ENCODE peak calls at places on chromosomes 6 and 20, in four cellular contexts. S is GM12878, E is HepG2, D is H1. Z is an unnamed sample.

GRCh38 chr6:158894192-158894591 is 75.0 kb upstream of the EZR start:
- DNase-seq in S (no peak), E (no peak), D (no peak), Z (peak)

GRCh38 chr6:105272783-105273182 is 93.0 kb upstream of the POPDC3 start:
- DNase-seq in D (no peak), E (peak), S (no peak), Z (no peak)

GRCh38 chr20:4179545-4179944 is 164.2 kb upstream of the RNF24 start:
- DNase-seq in S (no peak), E (no peak), D (no peak), Z (no peak)

GRCh38 chr6:90338409-90338808 is 41.8 kb upstream of the BACH2 start:
- DNase-seq in E (no peak), D (no peak), S (no peak), Z (no peak)

GRCh38 chr6:35213824-35214756 is at the start of gene SCUBE3:
- DNase-seq in E (no peak), D (peak), S (no peak), Z (no peak)

GRCh38 chr20:574297-574942 is 30.8 kb upstream of the CSNK2A1 start:
- DNase-seq in E (no peak), D (peak), S (no peak), Z (peak)

GRCh38 chr6:146545608-146546007 is 2.0 kb downstream of the RAB32 start:
- DNase-seq in D (no peak), E (no peak), S (no peak), Z (no peak)

GRCh38 chr20:50292324-50293243 is 102.0 kb downstream of the CEBPB start:
- DNase-seq in S (no peak), E (peak), D (no peak), Z (no peak)

GRCh38 chr20:3013771-3014170 is 29.7 kb upstream of the GNRH2 start:
- DNase-seq in E (no peak), D (no peak), S (no peak), Z (no peak)

GRCh38 chr6:144053601-144054000 is 41.8 kb downstream of the SF3B5 start:
- DNase-seq in S (no peak), E (no peak), D (no peak), Z (no peak)

GRCh38 chr20:49276895-49277785 is 717 bp downstream of the ZNFX1 start:
- DNase-seq in S (no peak), E (no peak), D (no peak), Z (no peak)

GRCh38 chr6:127794405-127794804 is 106.5 kb downstream of the THEMIS start:
- DNase-seq in D (no peak), S (no peak), E (no peak), Z (no peak)

GRCh38 chr6:35139924-35140524 is 1.1 kb downstream of the TCP11 start:
- DNase-seq in E (peak), S (peak), D (peak), Z (peak)

GRCh38 chr6:70133246-70133645 is 169.6 kb downstream of the COL9A1 start:
- DNase-seq in E (no peak), D (no peak), S (no peak), Z (no peak)

GRCh38 chr6:147322299-147323162 is 118.3 kb downstream of the STXBP5 start:
- DNase-seq in D (no peak), S (peak), E (no peak), Z (no peak)

GRCh38 chr20:50327666-50328065 is 137.0 kb downstream of the CEBPB start:
- DNase-seq in S (no peak), E (no peak), D (no peak), Z (no peak)

GRCh38 chr6:135604035-135604865 is 106.7 kb upstream of the AHI1 start:
- DNase-seq in D (no peak), S (no peak), E (no peak), Z (no peak)

GRCh38 chr6:18343741-18344140 is 43.4 kb upstream of the RNF144B start:
- DNase-seq in D (no peak), S (no peak), E (no peak), Z (no peak)

GRCh38 chr20:47607208-47607613 is 105.5 kb downstream of the NCOA3 start:
- DNase-seq in S (no peak), D (no peak), E (no peak), Z (no peak)

GRCh38 chr6:166010136-166010535 is 157.5 kb downstream of the TBXT start:
- DNase-seq in E (no peak), D (no peak), S (no peak), Z (no peak)

GRCh38 chr6:88165877-88166492 is at the start of gene CNR1:
- DNase-seq in D (peak), E (no peak), S (no peak), Z (no peak)

GRCh38 chr6:88168362-88168761 is 2.2 kb upstream of the CNR1 start:
- DNase-seq in S (no peak), D (no peak), E (no peak), Z (no peak)

GRCh38 chr6:88166901-88167624 is 916 bp upstream of the CNR1 start:
- DNase-seq in D (peak), S (no peak), E (no peak), Z (no peak)

GRCh38 chr6:88166493-88166900 is 350 bp upstream of the CNR1 start:
- DNase-seq in S (no peak), E (no peak), D (no peak), Z (no peak)

GRCh38 chr6:88167625-88167937 is 1.4 kb upstream of the CNR1 start:
- DNase-seq in D (no peak), E (no peak), S (no peak), Z (no peak)
- H3K9ac ChIP-seq in D (no peak), E (no peak), S (no peak), Z (no peak)

GRCh38 chr6:167679137-167679736 is 147.5 kb upstream of the AFDN start:
- DNase-seq in E (no peak), S (no peak), D (no peak), Z (no peak)

GRCh38 chr6:167676000-167676665 is 150.6 kb upstream of the AFDN start:
- DNase-seq in E (peak), D (no peak), S (no peak), Z (no peak)

GRCh38 chr6:167677422-167677789 is 149.3 kb upstream of the AFDN start:
- DNase-seq in E (no peak), S (no peak), D (no peak), Z (no peak)

GRCh38 chr6:167678102-167679101 is 148.3 kb upstream of the AFDN start:
- DNase-seq in S (no peak), E (peak), D (peak), Z (no peak)

GRCh38 chr6:167676666-167677421 is 149.9 kb upstream of the AFDN start:
- DNase-seq in D (no peak), E (peak), S (no peak), Z (no peak)
- TF ChIP-seq SUZ12 in D (no peak), E (no peak), S (no peak), Z (no peak)

GRCh38 chr20:35709269-35709668 is 10.1 kb downstream of the ROMO1 start:
- DNase-seq in E (no peak), S (no peak), D (no peak), Z (no peak)

GRCh38 chr20:35711588-35712209 is 12.5 kb downstream of the ROMO1 start:
- DNase-seq in E (no peak), S (no peak), D (peak), Z (no peak)

GRCh38 chr20:35710039-35710438 is 10.8 kb downstream of the ROMO1 start:
- DNase-seq in D (no peak), S (no peak), E (no peak), Z (no peak)

GRCh38 chr20:35710884-35711587 is 11.8 kb downstream of the ROMO1 start:
- DNase-seq in E (no peak), D (no peak), S (no peak), Z (no peak)

DNA sequence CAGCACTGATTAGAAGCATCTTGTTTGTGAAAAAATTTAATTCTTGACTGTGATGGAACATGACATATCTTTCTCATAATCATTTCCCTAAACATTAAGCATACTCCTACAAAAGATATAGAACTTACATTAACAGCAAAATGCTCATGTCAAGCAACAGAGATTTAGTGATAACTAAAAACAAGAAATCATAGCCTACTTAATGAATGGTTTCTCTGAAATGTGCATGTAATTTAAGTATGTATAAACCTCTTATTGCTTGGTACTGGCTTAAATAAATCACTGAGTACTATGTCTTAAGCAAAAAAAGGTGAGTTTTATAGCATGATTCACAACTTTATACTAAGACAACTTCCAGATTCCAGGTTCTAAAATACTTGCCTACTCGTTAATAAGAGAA is 9.3 kb downstream of the ROMO1 start:
- DNase-seq in S (no peak), E (no peak), D (no peak), Z (no peak)
- H3K9ac ChIP-seq in S (no peak), E (no peak), D (no peak), Z (no peak)

DNA sequence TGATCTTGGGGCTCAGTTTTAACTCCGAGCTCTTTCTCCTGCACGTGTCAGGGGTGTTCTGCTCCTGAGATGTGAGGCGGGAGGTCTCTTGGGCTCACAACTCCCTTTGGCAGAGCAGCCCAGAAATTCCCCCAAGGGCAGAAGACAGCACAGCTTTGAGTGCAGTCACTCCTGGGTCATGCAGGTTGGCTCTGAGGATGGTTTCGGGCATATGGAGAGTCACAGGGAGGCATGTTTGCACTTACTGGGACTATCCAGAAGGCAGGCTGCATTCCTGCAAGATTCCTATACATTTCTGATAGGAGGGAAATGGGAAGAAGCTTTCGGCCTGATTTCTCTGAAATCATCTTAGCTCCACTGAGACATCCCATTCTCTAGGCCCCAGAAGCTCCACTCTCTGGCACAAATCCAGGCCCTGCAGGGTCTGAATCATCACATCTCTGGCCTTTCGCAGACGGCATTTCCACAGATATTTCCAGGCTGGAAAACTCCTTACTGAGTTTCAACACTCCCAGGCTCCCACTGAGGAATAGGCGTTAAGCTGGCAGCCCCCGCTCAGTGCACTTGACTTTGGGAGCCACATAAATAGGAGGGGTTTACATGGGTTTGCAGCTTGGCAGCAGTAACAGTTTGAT is 39.8 kb downstream of the AGPAT4 start:
- DNase-seq in E (no peak), D (peak), S (no peak), Z (no peak)
- TF ChIP-seq SUZ12 in E (no peak), D (no peak), S (no peak), Z (no peak)

DNA sequence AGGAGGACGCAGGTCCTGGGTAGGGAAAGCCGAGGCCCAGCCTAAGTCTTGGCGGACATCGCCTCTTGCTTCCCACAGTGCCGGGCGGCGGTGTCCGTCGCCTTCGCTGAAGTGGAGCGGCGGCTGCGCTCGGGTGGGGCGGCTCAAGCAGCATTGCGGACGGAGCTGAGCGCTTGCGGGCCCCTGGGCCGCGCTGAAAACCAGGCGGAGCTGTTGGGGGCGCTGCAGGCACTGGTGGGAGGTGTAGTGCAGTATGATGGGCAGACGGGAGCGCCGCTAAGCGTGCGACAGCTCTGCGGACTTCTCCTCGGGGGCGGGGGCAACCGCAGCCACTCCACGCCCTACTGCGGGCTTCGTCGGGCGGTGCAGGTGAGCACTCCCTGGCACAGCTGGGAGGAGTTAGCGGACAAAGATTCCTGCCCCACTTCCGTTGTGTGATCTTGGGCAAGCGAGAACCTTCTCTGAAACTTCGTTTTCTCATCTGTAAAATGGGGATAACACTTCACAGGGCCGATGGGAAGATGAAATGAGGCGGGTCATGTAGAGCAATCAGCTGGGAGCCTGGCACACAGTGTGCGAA is 4.3 kb downstream of the PRSS16 start:
- DNase-seq in E (no peak), D (peak), S (peak), Z (peak)
- H3K9ac ChIP-seq in E (no peak), D (no peak), S (peak), Z (peak)

GRCh38 chr6:150325093-150325772 is 43.6 kb upstream of the IYD start:
- DNase-seq in D (no peak), S (no peak), E (no peak), Z (no peak)

GRCh38 chr6:150323205-150323604 is 45.6 kb upstream of the IYD start:
- DNase-seq in S (no peak), E (no peak), D (no peak), Z (no peak)

GRCh38 chr6:150324044-150324443 is 44.8 kb upstream of the IYD start:
- DNase-seq in D (no peak), S (no peak), E (no peak), Z (no peak)

GRCh38 chr6:150328744-150329400 is 39.9 kb upstream of the IYD start:
- DNase-seq in S (no peak), E (no peak), D (no peak), Z (no peak)

GRCh38 chr6:150327117-150327774 is 41.6 kb upstream of the IYD start:
- DNase-seq in S (no peak), E (no peak), D (no peak), Z (no peak)
- TF ChIP-seq SUZ12 in S (no peak), E (no peak), D (no peak), Z (no peak)

DNA sequence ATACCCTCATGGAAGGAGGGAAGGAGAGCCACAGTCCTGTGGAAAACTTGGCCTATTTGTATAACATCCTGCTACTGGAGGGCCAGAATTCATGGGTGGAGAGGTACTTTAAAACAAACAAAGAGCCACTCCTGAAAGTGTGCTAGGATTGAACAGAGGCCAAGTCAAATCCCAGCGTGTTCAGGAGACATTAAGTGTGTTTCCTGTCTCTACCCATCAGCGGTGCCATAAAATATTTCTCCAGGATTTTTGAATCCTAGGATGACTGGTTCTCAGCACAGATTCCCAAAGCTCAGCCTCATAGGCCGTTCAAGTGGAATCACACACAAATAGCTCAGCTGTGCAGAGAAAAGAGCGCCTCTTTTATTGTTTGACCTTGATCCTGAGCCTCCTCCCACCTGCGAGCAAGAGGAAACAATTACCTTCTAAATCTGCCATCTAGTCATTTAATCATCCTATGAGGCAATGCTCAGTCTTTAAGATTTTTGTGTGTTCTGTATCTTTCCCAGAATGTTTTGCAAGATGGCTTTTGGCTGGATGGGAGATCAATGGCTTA is 31.8 kb upstream of the RALGAPA2 start:
- DNase-seq in S (no peak), E (peak), D (no peak), Z (no peak)
- H3K9ac ChIP-seq in S (no peak), E (peak), D (no peak), Z (no peak)

GRCh38 chr6:101700655-101701054 is 307.1 kb downstream of the GRIK2 start:
- DNase-seq in E (no peak), D (no peak), S (no peak), Z (no peak)
- TF ChIP-seq SUZ12 in E (no peak), D (no peak), S (no peak), Z (no peak)

DNA sequence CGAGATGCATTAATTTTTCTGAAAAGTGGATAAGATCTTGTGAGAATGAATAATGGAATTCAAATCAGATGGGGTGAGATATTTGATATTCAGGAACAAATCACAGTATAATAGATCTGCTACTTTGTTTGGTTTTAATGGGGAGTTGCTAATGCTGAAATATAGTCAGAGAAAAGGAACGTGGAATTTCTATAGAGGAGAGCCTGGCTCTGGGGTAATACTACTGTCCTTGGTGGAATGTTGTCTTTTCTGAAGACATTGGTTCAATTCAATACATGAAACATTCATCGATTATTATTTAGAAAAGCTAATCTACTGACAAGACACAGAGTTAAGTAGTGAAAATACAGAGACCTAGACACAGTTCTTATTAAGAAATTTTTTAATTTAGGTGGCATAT is 108.6 kb downstream of the ESR1 start:
- DNase-seq in S (no peak), E (no peak), D (no peak), Z (no peak)
- H3K9ac ChIP-seq in S (no peak), E (no peak), D (no peak), Z (no peak)

DNA sequence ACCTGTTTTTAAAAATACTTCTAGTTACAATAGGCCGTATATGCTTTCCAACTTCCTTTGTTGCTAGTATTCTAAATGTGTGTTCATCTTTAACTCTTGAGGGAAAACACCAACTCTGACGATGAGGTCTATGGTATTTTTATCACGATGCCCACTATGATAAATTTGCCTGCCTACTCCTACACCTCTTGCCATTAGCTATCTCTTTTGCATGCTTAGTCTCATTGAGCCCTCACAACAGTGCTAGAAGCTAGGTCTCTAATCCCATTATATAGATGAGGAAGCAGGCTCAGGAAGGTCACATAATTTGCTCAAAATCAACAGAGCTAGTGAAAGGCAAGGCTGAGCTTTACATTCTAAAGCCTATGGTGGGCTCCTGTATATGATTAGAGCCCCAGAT is 13.2 kb downstream of the AAR2 start:
- DNase-seq in E (no peak), D (no peak), S (no peak), Z (no peak)
- TF ChIP-seq SUZ12 in E (no peak), D (no peak), S (no peak), Z (no peak)

Z was measured in NT2/D1.